ENCODE peak calls at places on chromosomes 6 and 20, in six cellular contexts. A is CD8-positive, alpha-beta T cell; F is GM13977; I is upper lobe of right lung; W is tibial artery; B is GM10248. X is an unnamed sample.
A peak's percentile ranks its signal among the peaks of the same experiment; 100 is the strongest.

GRCh38 chr6:16179970-16180431 is 51.1 kb downstream of the MYLIP start:
- DNase-seq in W (no peak), F (no peak), I (no peak), B (no peak), A (peak; percentile 28), X (no peak)

GRCh38 chr6:157628463-157628862 is 194.6 kb upstream of the SNX9 start:
- DNase-seq in A (no peak), B (no peak), F (no peak), I (no peak), W (no peak), X (no peak)

GRCh38 chr20:9131841-9132240 is 63.0 kb downstream of the PLCB4 start:
- DNase-seq in W (no peak), I (no peak), A (no peak), F (no peak), B (no peak), X (no peak)

GRCh38 chr20:61817061-61817460 is 248.6 kb downstream of the TAF4 start:
- DNase-seq in A (no peak), W (no peak), I (no peak), F (no peak), B (no peak), X (no peak)

GRCh38 chr6:124073820-124074587 is 270.3 kb downstream of the NKAIN2 start:
- DNase-seq in W (no peak), F (no peak), I (no peak), A (no peak), B (no peak), X (no peak)

GRCh38 chr20:40945754-40946451 is 82.7 kb upstream of the TOP1 start:
- DNase-seq in W (peak; percentile 56), F (peak; percentile 36), I (no peak), A (no peak), B (peak; percentile 57), X (peak; percentile 49)

GRCh38 chr6:153129873-153130514 is 1.1 kb downstream of the RGS17 start:
- DNase-seq in B (peak; percentile 26), W (no peak), F (peak; percentile 41), A (no peak), I (no peak), X (peak; percentile 9)

GRCh38 chr20:32603046-32603726 is 18.1 kb upstream of the NOL4L start:
- DNase-seq in W (peak; percentile 53), A (no peak), B (peak; percentile 58), I (no peak), F (no peak), X (no peak)

GRCh38 chr20:25479638-25480037 is 72.2 kb downstream of the GINS1 start:
- DNase-seq in B (no peak), I (no peak), F (no peak), W (no peak), A (no peak), X (no peak)

GRCh38 chr6:163355471-163355991 is 59.0 kb upstream of the QKI start:
- DNase-seq in A (no peak), I (peak; percentile 81), F (no peak), W (peak; percentile 72), B (no peak), X (peak; percentile 27)

GRCh38 chr20:34938466-34939163 is 17.0 kb downstream of the GSS start:
- DNase-seq in F (no peak), A (no peak), B (no peak), I (peak; percentile 82), W (peak; percentile 62), X (no peak)

GRCh38 chr20:54477134-54477533 is 1.7 kb downstream of the DOK5 start:
- DNase-seq in B (no peak), W (no peak), I (no peak), F (no peak), A (no peak), X (no peak)

GRCh38 chr6:125658759-125659431 is 90.5 kb upstream of the HEY2 start:
- DNase-seq in I (no peak), B (no peak), A (no peak), F (no peak), W (no peak), X (no peak)

GRCh38 chr20:51807864-51808263 is 5.5 kb upstream of the SALL4 start:
- DNase-seq in W (no peak), A (no peak), B (no peak), F (no peak), I (no peak), X (no peak)

GRCh38 chr6:74602206-74602605 is 603.6 kb downstream of the COL12A1 start:
- DNase-seq in B (no peak), F (no peak), I (no peak), A (no peak), W (no peak), X (no peak)

GRCh38 chr6:96886519-96886918 is 11.2 kb downstream of the NDUFAF4 start:
- DNase-seq in A (no peak), B (no peak), F (no peak), I (no peak), W (no peak), X (no peak)

GRCh38 chr6:29465279-29465678 is 8.3 kb downstream of the OR2H1 start:
- DNase-seq in I (no peak), W (no peak), F (no peak), A (no peak), B (no peak), X (no peak)

GRCh38 chr6:52293067-52293466 is 8.5 kb upstream of the MCM3 start:
- DNase-seq in W (no peak), I (no peak), B (no peak), A (no peak), F (no peak), X (no peak)

GRCh38 chr6:21826031-21826430 is 232.5 kb downstream of the SOX4 start:
- DNase-seq in W (no peak), F (no peak), I (no peak), A (no peak), B (no peak), X (no peak)

GRCh38 chr6:91132461-91132860 is 545.6 kb upstream of the MAP3K7 start:
- DNase-seq in I (no peak), F (no peak), A (no peak), B (no peak), W (no peak), X (peak; percentile 2)

DNA sequence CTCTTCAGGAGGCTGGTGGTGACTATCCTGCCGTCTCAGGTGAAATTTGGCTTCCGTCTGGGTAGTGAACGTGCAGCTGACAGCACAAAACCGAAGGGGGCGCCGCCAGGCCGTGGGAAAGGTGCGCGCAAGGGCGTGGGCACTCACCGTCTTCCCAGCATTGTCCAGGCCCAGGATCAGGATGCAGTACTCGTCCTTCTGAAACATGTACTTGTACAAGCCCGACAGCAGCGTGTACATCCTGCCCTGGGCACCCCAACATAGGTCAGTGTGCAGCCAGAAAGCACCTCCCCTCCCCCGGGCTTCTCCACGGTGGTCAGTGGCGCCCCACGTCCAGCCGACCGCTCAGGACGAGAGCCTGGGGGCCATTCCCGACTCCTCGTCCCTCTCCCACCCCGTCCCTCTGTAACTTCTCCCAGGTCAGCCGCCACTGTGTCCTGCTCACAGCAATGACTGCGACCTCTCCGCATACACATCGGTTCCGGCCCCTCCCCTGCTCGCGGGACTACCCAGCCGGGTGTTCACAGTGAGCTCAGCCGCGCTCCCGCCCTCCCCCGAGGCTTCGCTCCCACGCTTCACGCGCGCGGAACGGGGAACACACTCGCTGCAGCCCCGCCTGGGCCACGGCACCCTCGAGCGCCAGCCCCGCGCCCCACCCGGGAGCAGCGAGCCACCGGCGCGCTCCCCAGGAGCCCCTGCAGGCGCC is 771 bp downstream of the ARFRP1 start:
- DNase-seq in B (peak; percentile 74), W (no peak), I (peak; percentile 83), F (peak; percentile 76), A (peak; percentile 46), X (peak; percentile 74)
- TF ChIP-seq CTCF in B (peak; percentile 81), W (no peak), I (peak; percentile 27), F (peak; percentile 90), A (peak; percentile 76), X (peak; percentile 64)

GRCh38 chr6:136409598-136409997 is 120.0 kb upstream of the BCLAF1 start:
- DNase-seq in B (no peak), A (no peak), F (no peak), W (no peak), I (no peak), X (no peak)
- TF ChIP-seq CTCF in B (no peak), A (no peak), F (no peak), W (no peak), I (no peak), X (no peak)

GRCh38 chr6:1257778-1258177 is 54.1 kb upstream of the FOXQ1 start:
- DNase-seq in W (no peak), A (no peak), B (no peak), I (no peak), F (no peak), X (no peak)

GRCh38 chr6:1254326-1254725 is 57.6 kb upstream of the FOXQ1 start:
- DNase-seq in I (no peak), F (no peak), W (no peak), A (no peak), B (no peak), X (no peak)

GRCh38 chr6:1255646-1256365 is 56.1 kb upstream of the FOXQ1 start:
- DNase-seq in F (no peak), B (no peak), A (no peak), I (no peak), W (no peak), X (no peak)

GRCh38 chr6:1253816-1254215 is 58.1 kb upstream of the FOXQ1 start:
- DNase-seq in I (no peak), A (no peak), B (no peak), F (no peak), W (no peak), X (no peak)

DNA sequence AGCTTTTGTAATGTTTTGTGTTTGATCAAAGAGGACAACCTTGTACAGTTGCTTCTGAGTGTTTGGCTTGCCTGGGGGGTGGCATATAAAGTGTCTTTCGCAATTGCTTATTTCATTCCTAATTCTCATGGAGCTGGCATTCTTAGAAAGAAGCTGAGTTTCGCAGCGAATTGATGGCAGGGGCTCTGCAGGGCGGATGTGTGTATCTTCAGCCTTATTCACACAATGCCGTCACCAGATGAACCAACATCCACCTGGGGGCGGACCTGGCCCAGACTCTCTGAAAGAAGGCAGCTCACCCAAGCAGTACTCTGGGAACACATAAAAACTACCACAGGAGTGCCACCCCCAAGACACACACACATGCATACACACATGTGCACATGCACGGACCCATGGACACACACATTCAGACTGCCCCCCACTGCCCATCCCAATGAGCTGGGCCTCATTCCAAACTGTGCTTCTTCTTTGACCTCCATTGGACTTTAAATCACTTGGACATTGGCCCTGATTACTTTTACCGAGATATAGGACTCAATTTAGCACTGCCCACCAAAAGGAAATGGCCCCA is 55.4 kb upstream of the FOXQ1 start:
- DNase-seq in W (no peak), A (no peak), F (no peak), B (no peak), I (no peak), X (no peak)
- TF ChIP-seq CTCF in W (no peak), A (no peak), F (no peak), B (no peak), I (no peak), X (no peak)

DNA sequence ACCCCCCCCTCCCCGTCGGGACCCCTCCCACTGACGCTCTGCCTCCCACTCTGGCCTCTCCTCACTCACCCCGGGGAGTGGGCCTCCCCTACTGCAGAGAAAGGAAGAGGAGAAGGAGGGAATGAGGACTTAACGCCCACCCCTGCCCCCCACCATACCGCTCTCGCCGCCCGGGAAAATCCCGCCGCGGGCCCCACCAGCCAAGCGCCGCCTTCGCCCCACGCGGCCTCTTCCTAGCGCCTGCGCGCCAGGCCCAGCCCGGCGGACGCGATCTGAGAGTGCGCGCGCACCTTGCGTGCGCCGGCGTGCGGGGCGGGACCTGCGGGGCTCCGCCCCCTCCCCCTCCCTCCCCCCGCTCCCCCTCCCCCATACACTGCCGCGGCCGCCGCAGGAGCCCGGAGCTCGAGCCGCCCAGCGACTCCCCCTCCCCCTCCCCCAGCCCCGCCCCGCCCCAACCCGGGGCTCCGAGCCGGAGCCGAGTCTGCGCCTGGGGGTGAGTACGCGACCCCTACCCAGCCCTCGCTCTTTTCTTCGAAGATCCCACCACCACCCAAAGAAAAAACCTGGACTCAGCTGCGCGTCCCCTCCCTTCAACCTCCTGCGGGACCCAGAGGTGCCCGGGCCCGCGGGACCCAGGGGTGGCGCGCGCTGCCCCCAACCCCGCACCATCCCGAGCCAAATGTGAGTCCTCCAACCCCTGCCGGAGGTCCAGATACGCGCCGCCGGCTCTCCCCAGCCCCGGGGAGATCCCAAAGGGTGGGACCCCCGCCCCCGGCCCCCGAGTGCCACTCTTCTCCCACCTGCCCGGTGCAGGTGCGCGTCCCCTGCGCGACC is at the start of the genes MRPL14 and TMEM63B:
- DNase-seq in W (peak; percentile 74), A (peak; percentile 84), I (peak; percentile 95), B (peak; percentile 99), F (peak; percentile 100), X (peak; percentile 99)
- TF ChIP-seq CTCF in W (no peak), A (no peak), I (no peak), B (no peak), F (no peak), X (no peak)

X was measured in RWPE1.